ENCODE peak calls at places on chromosomes 2 and 18, in eight cellular contexts. R is HEK293T; B is fibroblast of the conjunctiva; H is ovary; V is naive thymus-derived CD4-positive, alpha-beta T cell; T is AG09309; I is Peyer's patch; D is GM12892. M is an unnamed sample.

GRCh38 chr2:9556121-9556869 is 665 bp upstream of the ADAM17 start:
- DNase-seq in I (no peak), H (no peak), D (no peak), B (no peak), R (peak), T (no peak), V (peak), M (no peak)

GRCh38 chr2:85777441-85777861 is 23.7 kb downstream of the ATOH8 start:
- DNase-seq in D (no peak), R (no peak), H (peak), T (no peak), I (no peak), V (no peak), B (no peak), M (no peak)

GRCh38 chr2:171482877-171483276 is 39.4 kb upstream of the CYBRD1 start:
- DNase-seq in D (no peak), T (no peak), H (no peak), V (no peak), I (no peak), B (no peak), R (no peak), M (no peak)

GRCh38 chr2:144914113-144914512 is 394.2 kb upstream of the ZEB2 start:
- DNase-seq in V (no peak), D (no peak), B (no peak), I (no peak), T (no peak), H (no peak), R (no peak), M (no peak)

GRCh38 chr2:100954044-100954420 is 48.1 kb upstream of the RPL31 start:
- DNase-seq in I (no peak), B (no peak), V (no peak), R (no peak), D (no peak), T (no peak), H (no peak), M (no peak)

GRCh38 chr2:64932327-64933216 is 56.6 kb upstream of the SLC1A4 start:
- DNase-seq in B (no peak), D (peak), H (no peak), R (no peak), V (no peak), T (no peak), I (peak), M (no peak)

GRCh38 chr2:128280901-128281321 is 37.8 kb downstream of the HS6ST1 start:
- DNase-seq in D (no peak), I (no peak), V (no peak), T (no peak), R (no peak), B (no peak), H (peak), M (no peak)

GRCh38 chr2:165432234-165432966 is 37.1 kb upstream of the CSRNP3 start:
- DNase-seq in V (no peak), D (no peak), R (no peak), H (no peak), T (no peak), B (no peak), I (no peak), M (no peak)

GRCh38 chr2:38115216-38116012 is 39.5 kb upstream of the CYP1B1 start:
- DNase-seq in H (peak), D (peak), V (peak), R (peak), I (peak), B (peak), T (no peak), M (peak)

GRCh38 chr2:164671664-164672396 is 50.5 kb upstream of the GRB14 start:
- DNase-seq in H (no peak), D (no peak), B (no peak), I (no peak), T (no peak), R (no peak), V (no peak), M (no peak)

GRCh38 chr18:9765505-9765904 is 57.4 kb downstream of the RAB31 start:
- DNase-seq in R (no peak), H (no peak), I (no peak), V (no peak), B (no peak), D (no peak), T (no peak), M (no peak)

GRCh38 chr2:216943109-216943508 is 83.2 kb upstream of the TNP1 start:
- DNase-seq in H (no peak), V (no peak), T (no peak), R (no peak), D (no peak), B (no peak), I (no peak), M (no peak)

GRCh38 chr2:219991116-219991515 is 363.7 kb downstream of the SLC4A3 start:
- DNase-seq in B (no peak), R (no peak), V (no peak), H (no peak), T (no peak), D (no peak), I (no peak), M (no peak)

GRCh38 chr2:228646061-228646460 is 464.6 kb upstream of the SPHKAP start:
- DNase-seq in V (no peak), H (no peak), T (no peak), D (no peak), I (no peak), R (no peak), B (no peak), M (no peak)

GRCh38 chr2:80489718-80490117 is 185.2 kb upstream of the LRRTM1 start:
- DNase-seq in R (no peak), H (no peak), T (peak), D (no peak), V (no peak), B (no peak), I (no peak), M (peak)

M was measured in Panc1.